ENCODE peak calls at places on chromosomes 4 and X, in ten cellular contexts. U, L, F, M, H, O, V, E, P and C are unnamed samples.

GRCh38 chrX:153771261-153771681 is 7.2 kb downstream of the PLXNB3 start:
- DNase-seq in U (no peak), L (no peak), F (no peak), M (no peak), H (no peak), O (no peak), V (no peak), E (no peak), P (no peak), C (peak; percentile 11)

GRCh38 chr4:124828382-124828781 is 115.8 kb upstream of the ANKRD50 start:
- DNase-seq in U (no peak), L (no peak), F (no peak), M (no peak), H (no peak), O (no peak), V (no peak), E (no peak), P (no peak), C (no peak)

GRCh38 chr4:112521123-112522116 is 5.4 kb upstream of the NEUROG2 start:
- DNase-seq in U (no peak), L (no peak), F (no peak), M (no peak), H (no peak), O (no peak), V (no peak), E (no peak), P (no peak), C (no peak)

GRCh38 chr4:106149026-106149425 is 167.0 kb downstream of the TBCK start:
- DNase-seq in U (no peak), L (no peak), F (no peak), M (no peak), H (no peak), O (no peak), V (no peak), E (no peak), P (no peak), C (no peak)

GRCh38 chr4:48008021-48008596 is 8.4 kb downstream of the CNGA1 start:
- DNase-seq in U (no peak), L (no peak), F (no peak), M (peak; percentile 18), H (peak; percentile 20), O (no peak), V (no peak), E (no peak), P (no peak), C (no peak)

GRCh38 chrX:110086162-110086915 is 83.4 kb downstream of the TMEM164 start:
- DNase-seq in U (no peak), L (no peak), F (no peak), M (peak; percentile 62), H (peak; percentile 21), O (no peak), V (no peak), E (no peak), P (no peak), C (no peak)

GRCh38 chr4:70913947-70914445 is 11.8 kb downstream of the MOB1B start:
- DNase-seq in U (no peak), L (no peak), F (no peak), M (peak; percentile 37), H (no peak), O (no peak), V (no peak), E (no peak), P (no peak), C (no peak)

GRCh38 chr4:130422255-130422654 is 1326.3 kb downstream of the C4orf33 start:
- DNase-seq in U (no peak), L (no peak), F (no peak), M (no peak), H (no peak), O (no peak), V (no peak), E (no peak), P (no peak), C (no peak)

GRCh38 chr4:55618546-55619143 is 17.5 kb downstream of the NMU start:
- DNase-seq in U (no peak), L (no peak), F (no peak), M (no peak), H (no peak), O (no peak), V (no peak), E (no peak), P (no peak), C (no peak)

GRCh38 chrX:40084471-40084870 is 13.3 kb downstream of the BCOR start:
- DNase-seq in U (no peak), L (no peak), F (no peak), M (no peak), H (no peak), O (no peak), V (no peak), E (no peak), P (no peak), C (no peak)

GRCh38 chrX:100591256-100592051 is 6.7 kb downstream of the TNMD start:
- DNase-seq in U (no peak), L (no peak), F (peak; percentile 31), M (no peak), H (no peak), O (no peak), V (no peak), E (no peak), P (no peak), C (no peak)

GRCh38 chr4:10192331-10192730 is 75.7 kb upstream of the WDR1 start:
- DNase-seq in U (no peak), L (no peak), F (no peak), M (no peak), H (no peak), O (no peak), V (no peak), E (no peak), P (no peak), C (no peak)
- TF ChIP-seq CTCF in U (no peak), L (no peak), F (no peak), M (no peak), H (no peak), O (no peak), V (no peak), E (no peak), P (no peak), C (no peak)

GRCh38 chr4:15736514-15737050 is 33.7 kb downstream of the BST1 start:
- DNase-seq in U (no peak), L (no peak), F (no peak), M (no peak), H (no peak), O (no peak), V (no peak), E (no peak), P (no peak), C (no peak)

GRCh38 chr4:15738877-15739276 is 36.0 kb downstream of the BST1 start:
- DNase-seq in U (no peak), L (no peak), F (no peak), M (no peak), H (peak; percentile 31), O (no peak), V (no peak), E (no peak), P (no peak), C (no peak)

GRCh38 chr4:15735531-15735930 is 32.7 kb downstream of the BST1 start:
- DNase-seq in U (no peak), L (no peak), F (no peak), M (no peak), H (no peak), O (no peak), V (no peak), E (no peak), P (no peak), C (peak; percentile 46)

GRCh38 chr4:15740764-15741404 is 37.2 kb upstream of the CD38 start:
- DNase-seq in U (no peak), L (no peak), F (no peak), M (no peak), H (no peak), O (no peak), V (no peak), E (no peak), P (no peak), C (no peak)

GRCh38 chr4:15737255-15737654 is 34.4 kb downstream of the BST1 start:
- DNase-seq in U (no peak), L (no peak), F (no peak), M (no peak), H (no peak), O (no peak), V (no peak), E (no peak), P (no peak), C (no peak)
- TF ChIP-seq CTCF in U (no peak), L (no peak), F (no peak), M (no peak), H (peak; percentile 15), O (peak; percentile 13), V (no peak), E (no peak), P (no peak), C (no peak)

GRCh38 chr4:98632258-98632657 is 26.2 kb downstream of the TSPAN5 start:
- DNase-seq in U (no peak), L (no peak), F (no peak), M (no peak), H (no peak), O (no peak), V (no peak), E (no peak), P (no peak), C (no peak)

GRCh38 chr4:98633159-98633558 is 25.3 kb downstream of the TSPAN5 start:
- DNase-seq in U (no peak), L (no peak), F (no peak), M (no peak), H (no peak), O (no peak), V (no peak), E (no peak), P (no peak), C (no peak)

GRCh38 chr4:98631506-98631905 is 26.9 kb downstream of the TSPAN5 start:
- DNase-seq in U (no peak), L (no peak), F (no peak), M (no peak), H (no peak), O (no peak), V (no peak), E (no peak), P (no peak), C (no peak)

GRCh38 chr4:98627883-98628282 is 30.5 kb downstream of the TSPAN5 start:
- DNase-seq in U (no peak), L (no peak), F (no peak), M (peak; percentile 77), H (peak; percentile 74), O (no peak), V (no peak), E (peak; percentile 34), P (no peak), C (no peak)

GRCh38 chr4:98630804-98631454 is 27.5 kb downstream of the TSPAN5 start:
- DNase-seq in U (no peak), L (no peak), F (no peak), M (no peak), H (no peak), O (no peak), V (no peak), E (no peak), P (no peak), C (no peak)
- TF ChIP-seq CTCF in U (no peak), L (no peak), F (no peak), M (no peak), H (peak; percentile 18), O (peak; percentile 57), V (no peak), E (no peak), P (no peak), C (no peak)

DNA sequence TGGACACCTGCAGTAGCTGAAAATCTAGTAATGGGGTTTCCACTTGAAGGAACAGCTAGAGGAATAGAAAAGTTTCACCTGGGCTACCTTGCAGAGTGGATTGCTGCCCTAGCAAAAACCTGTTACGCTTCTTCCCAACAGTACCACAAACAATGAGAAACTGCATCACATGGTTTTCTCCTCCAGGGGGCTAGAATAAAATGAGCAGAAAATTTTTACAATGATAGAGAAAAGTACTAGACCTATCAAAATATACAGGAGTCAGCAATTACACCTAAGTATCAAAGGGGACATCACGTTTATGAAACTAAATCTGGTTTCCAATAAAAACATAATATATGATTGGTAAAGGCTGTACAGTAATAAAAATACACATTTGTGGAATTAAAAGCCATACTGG is 423.1 kb upstream of the PITX2 start:
- DNase-seq in U (no peak), L (no peak), F (no peak), M (no peak), H (no peak), O (no peak), V (no peak), E (no peak), P (no peak), C (no peak)
- TF ChIP-seq CTCF in U (no peak), L (peak; percentile 72), F (no peak), M (no peak), H (peak; percentile 5), O (no peak), V (peak; percentile 34), E (no peak), P (no peak), C (peak; percentile 52)